ENCODE peak calls at places on chromosomes 16 and 17, in seven cellular contexts. O is CD8-positive, alpha-beta T cell; A is thoracic aorta; X is lung; Y is iPS DF 6.9; N is MM.1S; T is IMR-90. H is an unnamed sample.

GRCh38 chr16:57893559-57894389 is 77.2 kb downstream of the CNGB1 start:
- DNase-seq in O (no peak), A (no peak), X (peak; percentile 55), Y (no peak), N (no peak), T (peak; percentile 91), H (no peak)

GRCh38 chr17:68906638-68907037 is 48.6 kb downstream of the ABCA8 start:
- DNase-seq in O (no peak), A (no peak), X (no peak), Y (no peak), N (peak; percentile 7), T (peak; percentile 21), H (no peak)

GRCh38 chr16:88773812-88774291 is 11.2 kb downstream of the PIEZO1 start:
- DNase-seq in O (no peak), A (no peak), X (peak; percentile 68), Y (no peak), N (no peak), T (peak; percentile 93), H (peak; percentile 47)

GRCh38 chr16:50434872-50435478 is 66.2 kb upstream of the BRD7 start:
- DNase-seq in O (no peak), A (no peak), X (no peak), Y (no peak), N (no peak), T (no peak), H (no peak)

GRCh38 chr16:80924372-80924978 is 82.2 kb downstream of the CMC2 start:
- DNase-seq in O (no peak), A (no peak), X (no peak), Y (peak; percentile 72), N (no peak), T (peak; percentile 43), H (peak; percentile 33)

GRCh38 chr16:10923146-10923649 is 19.1 kb downstream of the DEXI start:
- DNase-seq in O (no peak), A (no peak), X (no peak), Y (no peak), N (no peak), T (no peak), H (no peak)

GRCh38 chr16:11251525-11252481 is 4.2 kb downstream of the SOCS1 start:
- DNase-seq in O (peak; percentile 58), A (no peak), X (no peak), Y (no peak), N (no peak), T (peak; percentile 91), H (no peak)

GRCh38 chr16:89318430-89318758 is 100.9 kb downstream of the ZNF778 start:
- DNase-seq in O (no peak), A (no peak), X (no peak), Y (no peak), N (no peak), T (no peak), H (no peak)

GRCh38 chr17:67431210-67432015 is 54.3 kb downstream of the PITPNC1 start:
- DNase-seq in O (no peak), A (no peak), X (no peak), Y (no peak), N (no peak), T (peak; percentile 80), H (no peak)

GRCh38 chr16:84931506-84931905 is 79.8 kb downstream of the ZDHHC7 start:
- DNase-seq in O (no peak), A (no peak), X (no peak), Y (no peak), N (no peak), T (peak; percentile 38), H (no peak)

GRCh38 chr16:23869052-23869451 is 33.3 kb downstream of the PRKCB start:
- DNase-seq in O (no peak), A (no peak), X (no peak), Y (no peak), N (no peak), T (no peak), H (no peak)

GRCh38 chr17:40914456-40914855 is 23.0 kb downstream of the KRT23 start:
- DNase-seq in O (no peak), A (no peak), X (no peak), Y (no peak), N (no peak), T (no peak), H (no peak)

GRCh38 chr16:70661918-70662641 is 15.7 kb downstream of the IL34 start:
- DNase-seq in O (no peak), A (no peak), X (no peak), Y (no peak), N (no peak), T (no peak), H (no peak)

GRCh38 chr17:69672924-69673323 is 258.4 kb downstream of the MAP2K6 start:
- DNase-seq in O (no peak), A (no peak), X (no peak), Y (no peak), N (no peak), T (peak; percentile 87), H (no peak)

GRCh38 chr17:74779948-74780400 is 3.8 kb upstream of the NAT9 start:
- DNase-seq in O (peak; percentile 21), A (no peak), X (peak; percentile 65), Y (no peak), N (no peak), T (no peak), H (no peak)

GRCh38 chr17:81508639-81509047 is 4.0 kb downstream of the ACTG1 start:
- DNase-seq in O (no peak), A (no peak), X (no peak), Y (no peak), N (peak; percentile 6), T (peak; percentile 52), H (no peak)

GRCh38 chr17:80671823-80672105 is 127.1 kb downstream of the RPTOR start:
- DNase-seq in O (no peak), A (no peak), X (no peak), Y (no peak), N (no peak), T (no peak), H (no peak)

GRCh38 chr17:41678907-41679739 is 9.6 kb upstream of the EIF1 start:
- DNase-seq in O (peak; percentile 26), A (no peak), X (peak; percentile 65), Y (no peak), N (peak; percentile 87), T (peak; percentile 28), H (no peak)

GRCh38 chr16:57252148-57252721 is 7.2 kb downstream of the ARL2BP start:
- DNase-seq in O (no peak), A (no peak), X (peak; percentile 72), Y (no peak), N (no peak), T (no peak), H (no peak)

GRCh38 chr16:48383204-48383876 is 1.9 kb downstream of the SIAH1 start:
- DNase-seq in O (no peak), A (no peak), X (no peak), Y (no peak), N (no peak), T (peak; percentile 48), H (no peak)

DNA sequence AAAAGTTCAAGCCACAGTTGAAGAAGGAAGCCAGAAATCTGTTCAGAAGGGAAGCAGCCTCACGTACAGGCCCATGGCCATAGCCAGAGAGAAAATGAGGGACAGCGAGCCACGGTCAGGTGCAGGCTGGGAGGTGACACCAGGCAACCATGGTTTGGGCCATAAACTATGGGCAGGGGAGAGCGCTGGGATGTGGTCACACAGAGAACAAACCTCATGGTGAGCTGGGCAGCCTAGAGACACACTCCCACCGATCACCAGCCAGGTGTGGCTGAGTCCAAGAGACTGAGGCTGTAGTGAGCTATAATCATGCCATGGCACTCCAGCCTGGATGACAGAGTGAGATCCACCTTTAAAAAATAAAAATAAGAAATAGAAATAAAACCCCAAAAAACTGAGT is 76.5 kb downstream of the NETO2 start:
- DNase-seq in O (no peak), A (no peak), X (no peak), Y (no peak), N (no peak), T (no peak), H (peak; percentile 37)
- H3K4me1 ChIP-seq in O (no peaks in the 10 kb centered on the region), A (no peaks in the 10 kb centered on the region), X (no peaks in the 10 kb centered on the region), Y (no peaks in the 10 kb centered on the region), N (peaks cover 6% of the 10 kb centered on the region), T (no peaks in the 10 kb centered on the region), H (no peaks in the 10 kb centered on the region)

GRCh38 chr16:707062-707538 is 1.5 kb upstream of the FBXL16 start:
- DNase-seq in O (no peak), A (no peak), X (no peak), Y (no peak), N (no peak), T (no peak), H (no peak)
- H3K27ac ChIP-seq in O (no peak overlapping the region), A (no peak overlapping the region), X (no peak overlapping the region), Y (no peak overlapping the region), N (no peak overlapping the region), T (no peak overlapping the region), H (no peak overlapping the region)

GRCh38 chr17:45111838-45112237 is 20.5 kb downstream of the PLCD3 start:
- DNase-seq in O (no peak), A (no peak), X (no peak), Y (no peak), N (no peak), T (no peak), H (no peak)

GRCh38 chr17:45110676-45111611 is 21.4 kb downstream of the PLCD3 start:
- DNase-seq in O (no peak), A (no peak), X (no peak), Y (no peak), N (no peak), T (no peak), H (peak; percentile 63)

GRCh38 chr17:45113424-45113754 is 18.9 kb downstream of the PLCD3 start:
- DNase-seq in O (no peak), A (no peak), X (no peak), Y (no peak), N (no peak), T (no peak), H (no peak)

GRCh38 chr17:45114117-45114932 is 18.0 kb downstream of the PLCD3 start:
- DNase-seq in O (no peak), A (no peak), X (no peak), Y (no peak), N (no peak), T (no peak), H (no peak)

GRCh38 chr17:45112559-45113423 is 19.5 kb downstream of the PLCD3 start:
- DNase-seq in O (no peak), A (no peak), X (no peak), Y (no peak), N (no peak), T (no peak), H (no peak)
- H3K4me1 ChIP-seq in O (no peaks in the 10 kb centered on the region), A (peaks cover 51% of the 10 kb centered on the region), X (peaks cover 2% of the 10 kb centered on the region), Y (peaks cover 7% of the 10 kb centered on the region), N (no peaks in the 10 kb centered on the region), T (peaks cover 5% of the 10 kb centered on the region), H (peaks cover 38% of the 10 kb centered on the region)

GRCh38 chr17:65177901-65178300 is 40.7 kb downstream of the RGS9 start:
- DNase-seq in O (no peak), A (no peak), X (no peak), Y (no peak), N (no peak), T (peak; percentile 83), H (no peak)
- H3K27ac ChIP-seq in O (no peak overlapping the region), A (no peak overlapping the region), X (no peak overlapping the region), Y (no peak overlapping the region), N (no peak overlapping the region), T (peak overlapping the region; percentile 44), H (no peak overlapping the region)

H was measured in tibial artery.